ENCODE peak calls at places on chromosome 1, in six cellular contexts. R is activated CD4-positive, alpha-beta T cell treated with anti-CD3 and anti-CD28 coated beads for 36 hours; T is K562; B is SK-N-SH treated with all-trans-retinoic acid at 6 μM for 48 hours; A is right cardiac atrium; Y is central memory CD8-positive, alpha-beta T cell. Z is an unnamed sample.

GRCh38 chr1:202085682-202086373 is 36.9 kb upstream of the GPR37L1 start:
- ATAC-seq in A (peak), Y (no peak), R (no peak), T (peak), B (no peak), Z (no peak)

GRCh38 chr1:56152635-56153034 is 426.7 kb downstream of the PLPP3 start:
- ATAC-seq in T (no peak), A (no peak), B (no peak), Y (no peak), R (no peak), Z (no peak)

GRCh38 chr1:79604490-79605198 is 598.1 kb upstream of the ADGRL4 start:
- ATAC-seq in R (no peak), A (no peak), Y (no peak), B (no peak), T (no peak), Z (no peak)

GRCh38 chr1:38454236-38454635 is 405.3 kb downstream of the RRAGC start:
- ATAC-seq in Y (no peak), T (peak), A (no peak), B (no peak), R (no peak), Z (no peak)

GRCh38 chr1:78286686-78287085 is 204.1 kb upstream of the PTGFR start:
- ATAC-seq in A (no peak), R (no peak), Y (no peak), B (no peak), T (no peak), Z (no peak)

GRCh38 chr1:7538033-7538432 is 233.1 kb upstream of the VAMP3 start:
- ATAC-seq in R (peak), B (peak), T (peak), Y (no peak), A (no peak), Z (no peak)

GRCh38 chr1:41957568-41957967 is 38.8 kb upstream of the HIVEP3 start:
- ATAC-seq in A (no peak), B (no peak), R (no peak), T (no peak), Y (no peak), Z (peak)

GRCh38 chr1:206768472-206769330 is 1.9 kb upstream of the IL19 start:
- ATAC-seq in Y (peak), R (peak), T (no peak), A (no peak), B (no peak), Z (no peak)

GRCh38 chr1:121483961-121484424 is 299.2 kb downstream of the SRGAP2C start:
- ATAC-seq in R (peak), T (peak), Y (no peak), B (no peak), A (no peak), Z (no peak)

GRCh38 chr1:41502912-41503311 is 18.4 kb upstream of the EDN2 start:
- ATAC-seq in R (no peak), T (no peak), Y (no peak), B (no peak), A (peak), Z (no peak)

GRCh38 chr1:154746620-154747299 is 123.3 kb downstream of the KCNN3 start:
- ATAC-seq in T (no peak), R (no peak), B (no peak), A (no peak), Y (no peak), Z (no peak)

Z was measured in activated T-helper 17 cell treated with anti-CD3 and anti-CD28 coated beads, Interleukin-2, amount 50 U/mL, for 72 hours.